ENCODE peak calls at places on chromosomes 3 and 15, in seven cellular contexts. J is HCT116, F is HepG2, O is K562, A is SK-N-SH, L is GM12878, T is H1. C is an unnamed sample.

GRCh38 chr3:52190294-52190841 is 7.6 kb upstream of the ALAS1 start:
- DNase-seq in J (no peak), F (no peak), O (no peak), A (no peak), L (no peak), T (no peak), C (no peak)

GRCh38 chr3:126938520-126939346 is 44.2 kb upstream of the PLXNA1 start:
- DNase-seq in J (no peak), F (no peak), O (no peak), A (no peak), L (no peak), T (no peak), C (no peak)

GRCh38 chr3:148131990-148132638 is 565.6 kb upstream of the AGTR1 start:
- DNase-seq in J (no peak), F (no peak), O (no peak), A (no peak), L (no peak), T (no peak), C (no peak)

GRCh38 chr15:92098869-92099268 is 245.4 kb downstream of the SLCO3A1 start:
- DNase-seq in J (no peak), F (no peak), O (no peak), A (peak; percentile 49), L (no peak), T (no peak), C (no peak)

GRCh38 chr3:137081711-137082110 is 123.9 kb downstream of the IL20RB start:
- DNase-seq in J (no peak), F (no peak), O (no peak), A (no peak), L (no peak), T (no peak), C (no peak)

GRCh38 chr3:95338446-95338845 is 1275.6 kb downstream of the NSUN3 start:
- DNase-seq in J (no peak), F (no peak), O (no peak), A (no peak), L (no peak), T (no peak), C (no peak)

GRCh38 chr15:72353266-72353665 is 22.5 kb downstream of the HEXA start:
- DNase-seq in J (no peak), F (no peak), O (no peak), A (no peak), L (no peak), T (no peak), C (no peak)

GRCh38 chr3:191627064-191627463 is 166.1 kb downstream of the PYDC2 start:
- DNase-seq in J (no peak), F (no peak), O (no peak), A (no peak), L (no peak), T (no peak), C (no peak)

GRCh38 chr3:177528306-177529070 is 331.2 kb upstream of the TBL1XR1 start:
- DNase-seq in J (no peak), F (no peak), O (no peak), A (no peak), L (no peak), T (no peak), C (peak; percentile 32)

GRCh38 chr3:38404286-38404685 is 49.4 kb upstream of the ACVR2B start:
- DNase-seq in J (no peak), F (no peak), O (no peak), A (no peak), L (no peak), T (no peak), C (no peak)

GRCh38 chr3:52291508-52292181 is 4.0 kb downstream of the GLYCTK start:
- DNase-seq in J (no peak), F (no peak), O (no peak), A (peak; percentile 80), L (no peak), T (no peak), C (peak; percentile 20)

GRCh38 chr3:14876942-14877341 is 58.2 kb downstream of the FGD5 start:
- DNase-seq in J (no peak), F (no peak), O (no peak), A (peak; percentile 34), L (no peak), T (no peak), C (peak; percentile 81)

GRCh38 chr3:115403791-115404190 is 219.5 kb upstream of the GAP43 start:
- DNase-seq in J (no peak), F (no peak), O (no peak), A (no peak), L (no peak), T (no peak), C (no peak)

GRCh38 chr15:49297584-49297983 is 125.5 kb upstream of the FGF7 start:
- DNase-seq in J (no peak), F (no peak), O (no peak), A (no peak), L (no peak), T (no peak), C (no peak)

GRCh38 chr15:85751731-85752421 is 42.8 kb downstream of the KLHL25 start:
- DNase-seq in J (no peak), F (no peak), O (no peak), A (no peak), L (no peak), T (no peak), C (no peak)

GRCh38 chr3:112446343-112446742 is 52.9 kb downstream of the BTLA start:
- DNase-seq in J (no peak), F (no peak), O (no peak), A (no peak), L (no peak), T (no peak), C (no peak)

GRCh38 chr15:100433304-100433703 is 91.5 kb upstream of the ADAMTS17 start:
- DNase-seq in J (no peak), F (no peak), O (no peak), A (no peak), L (no peak), T (no peak), C (no peak)

GRCh38 chr15:32646304-32646703 is 4.8 kb downstream of the SCG5 start:
- DNase-seq in J (no peak), F (no peak), O (no peak), A (no peak), L (no peak), T (no peak), C (no peak)

GRCh38 chr3:123635220-123635619 is 50.4 kb upstream of the HACD2 start:
- DNase-seq in J (no peak), F (no peak), O (no peak), A (no peak), L (no peak), T (no peak), C (no peak)

GRCh38 chr3:36364260-36364659 is 16.0 kb upstream of the STAC start:
- DNase-seq in J (no peak), F (no peak), O (no peak), A (no peak), L (no peak), T (no peak), C (no peak)

GRCh38 chr15:29945943-29946591 is 123.8 kb upstream of the TJP1 start:
- DNase-seq in J (no peak), F (no peak), O (no peak), A (no peak), L (no peak), T (no peak), C (no peak)

GRCh38 chr15:82680200-82681102 is 29.2 kb downstream of the AP3B2 start:
- DNase-seq in J (no peak), F (no peak), O (peak; percentile 98), A (peak; percentile 77), L (no peak), T (peak; percentile 82), C (peak; percentile 80)

GRCh38 chr3:111173328-111173900 is 101.8 kb downstream of the NECTIN3 start:
- DNase-seq in J (no peak), F (no peak), O (no peak), A (no peak), L (no peak), T (no peak), C (no peak)

GRCh38 chr15:81375461-81375860 is 1.4 kb upstream of the TMC3 start:
- DNase-seq in J (no peak), F (no peak), O (no peak), A (no peak), L (no peak), T (no peak), C (no peak)
- TF ChIP-seq JUND in J (no peak), F (no peak), O (no peak), A (no peak), L (no peak), T (no peak), C (no peak)

GRCh38 chr3:159919873-159920272 is 68.8 kb upstream of the IL12A start:
- DNase-seq in J (no peak), F (no peak), O (no peak), A (no peak), L (no peak), T (no peak), C (no peak)
- TF ChIP-seq JUND in J (peak; percentile 26), F (no peak), O (no peak), A (no peak), L (peak; percentile 13), T (no peak), C (no peak)

GRCh38 chr3:171459942-171460225 is 321 bp downstream of the TNIK start:
- DNase-seq in J (no peak), F (no peak), O (no peak), A (no peak), L (no peak), T (no peak), C (no peak)

GRCh38 chr3:171457263-171458055 is 2.7 kb downstream of the TNIK start:
- DNase-seq in J (no peak), F (no peak), O (no peak), A (no peak), L (no peak), T (no peak), C (no peak)

GRCh38 chr3:171458056-171458856 is 1.9 kb downstream of the TNIK start:
- DNase-seq in J (no peak), F (no peak), O (no peak), A (no peak), L (no peak), T (no peak), C (no peak)

GRCh38 chr3:171459130-171459941 is 869 bp downstream of the TNIK start:
- DNase-seq in J (no peak), F (no peak), O (peak; percentile 27), A (peak; percentile 63), L (no peak), T (no peak), C (peak; percentile 58)

DNA sequence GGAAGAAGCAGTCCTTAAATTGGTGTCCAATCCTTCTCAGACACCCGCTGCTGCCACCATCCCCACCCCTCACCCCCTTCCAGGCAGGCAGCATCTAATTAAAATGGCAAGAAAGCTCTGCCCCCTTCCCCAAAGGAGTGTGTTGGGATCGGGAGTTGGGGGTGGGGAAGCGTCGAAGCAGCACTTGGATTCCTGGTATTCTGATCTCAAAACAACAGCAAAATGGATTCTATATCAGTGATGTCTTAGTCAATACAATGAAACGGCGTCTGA is 1.4 kb downstream of the TNIK start:
- DNase-seq in J (no peak), F (no peak), O (no peak), A (peak; percentile 25), L (no peak), T (no peak), C (no peak)
- TF ChIP-seq JUND in J (no peak), F (no peak), O (no peak), A (no peak), L (no peak), T (no peak), C (no peak)

DNA sequence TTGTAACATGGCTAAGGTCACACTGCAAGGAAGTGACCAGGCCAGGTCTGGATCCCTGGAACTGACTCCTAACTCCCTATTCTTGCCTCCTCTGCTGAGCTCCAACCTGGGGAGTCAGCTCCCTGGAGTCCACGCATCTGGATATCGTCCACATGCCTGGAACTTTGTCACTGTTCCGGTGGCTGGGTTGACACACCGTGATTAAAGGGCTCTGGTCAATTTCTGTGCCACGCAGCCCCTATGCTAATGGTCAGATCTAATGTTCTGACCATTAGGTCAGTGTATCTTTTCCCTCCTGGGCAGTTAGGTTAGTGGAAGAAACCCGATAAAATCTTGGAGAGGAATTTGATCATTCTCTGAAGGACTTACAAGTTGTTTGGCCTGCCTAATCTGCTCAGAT is 1.6 kb upstream of the TPM1 start:
- DNase-seq in J (no peak), F (no peak), O (no peak), A (peak; percentile 70), L (no peak), T (no peak), C (no peak)
- TF ChIP-seq JUND in J (no peak), F (no peak), O (no peak), A (no peak), L (no peak), T (no peak), C (no peak)

C was measured in T47D.